ENCODE peak calls at places on chromosomes 16 and 17, in seven cellular contexts. One of them, this sample, is unnamed.

GRCh38 chr17:73532441-73532901 is 111.8 kb downstream of the SDK2 start:
- DNase-seq in stimulated activated naive B cell treated with anti-CD40 and anti-IgM and Interleukin-4, amounts not matched to agents 10 μg/mL and 1 μg/mL and 100 μg/mL, for 72 hours: no peak
- DNase-seq in body of pancreas: no peak
- DNase-seq in neural crest cell: no peak
- DNase-seq in activated T-cell treated with anti-CD3 and anti-CD28 coated beads for 1 hour: no peak
- DNase-seq in pancreas: no peak
- DNase-seq in stimulated activated CD4-positive, alpha-beta T cell treated with anti-CD3 and anti-CD28 coated beads, Interleukin-1b, Interleukin-23, amount 100 ng/mL, for 1 hour: no peak
- DNase-seq in this sample: no peak

GRCh38 chr17:48915459-48916282 is 7.5 kb downstream of the UBE2Z start:
- DNase-seq in stimulated activated naive B cell treated with anti-CD40 and anti-IgM and Interleukin-4, amounts not matched to agents 10 μg/mL and 1 μg/mL and 100 μg/mL, for 72 hours: peak
- DNase-seq in neural crest cell: no peak
- DNase-seq in body of pancreas: peak
- DNase-seq in activated T-cell treated with anti-CD3 and anti-CD28 coated beads for 1 hour: no peak
- DNase-seq in stimulated activated CD4-positive, alpha-beta T cell treated with anti-CD3 and anti-CD28 coated beads, Interleukin-1b, Interleukin-23, amount 100 ng/mL, for 1 hour: no peak
- DNase-seq in pancreas: no peak
- DNase-seq in this sample: no peak

GRCh38 chr17:67245694-67246397 is 850 bp upstream of the HELZ start:
- DNase-seq in neural crest cell: peak
- DNase-seq in stimulated activated naive B cell treated with anti-CD40 and anti-IgM and Interleukin-4, amounts not matched to agents 10 μg/mL and 1 μg/mL and 100 μg/mL, for 72 hours: no peak
- DNase-seq in stimulated activated CD4-positive, alpha-beta T cell treated with anti-CD3 and anti-CD28 coated beads, Interleukin-1b, Interleukin-23, amount 100 ng/mL, for 1 hour: no peak
- DNase-seq in activated T-cell treated with anti-CD3 and anti-CD28 coated beads for 1 hour: peak
- DNase-seq in body of pancreas: peak
- DNase-seq in pancreas: peak
- DNase-seq in this sample: peak

GRCh38 chr17:75064460-75064859 is 17.4 kb downstream of the KCTD2 start:
- DNase-seq in neural crest cell: no peak
- DNase-seq in pancreas: no peak
- DNase-seq in activated T-cell treated with anti-CD3 and anti-CD28 coated beads for 1 hour: no peak
- DNase-seq in stimulated activated naive B cell treated with anti-CD40 and anti-IgM and Interleukin-4, amounts not matched to agents 10 μg/mL and 1 μg/mL and 100 μg/mL, for 72 hours: no peak
- DNase-seq in stimulated activated CD4-positive, alpha-beta T cell treated with anti-CD3 and anti-CD28 coated beads, Interleukin-1b, Interleukin-23, amount 100 ng/mL, for 1 hour: no peak
- DNase-seq in body of pancreas: no peak
- DNase-seq in this sample: no peak

GRCh38 chr17:64016248-64016784 is 4.1 kb downstream of the ICAM2 start:
- DNase-seq in pancreas: no peak
- DNase-seq in stimulated activated CD4-positive, alpha-beta T cell treated with anti-CD3 and anti-CD28 coated beads, Interleukin-1b, Interleukin-23, amount 100 ng/mL, for 1 hour: no peak
- DNase-seq in body of pancreas: no peak
- DNase-seq in neural crest cell: no peak
- DNase-seq in stimulated activated naive B cell treated with anti-CD40 and anti-IgM and Interleukin-4, amounts not matched to agents 10 μg/mL and 1 μg/mL and 100 μg/mL, for 72 hours: no peak
- DNase-seq in activated T-cell treated with anti-CD3 and anti-CD28 coated beads for 1 hour: no peak
- DNase-seq in this sample: peak

GRCh38 chr17:21001111-21001812 is 41.5 kb downstream of the USP22 start:
- DNase-seq in body of pancreas: no peak
- DNase-seq in activated T-cell treated with anti-CD3 and anti-CD28 coated beads for 1 hour: no peak
- DNase-seq in pancreas: no peak
- DNase-seq in neural crest cell: no peak
- DNase-seq in stimulated activated naive B cell treated with anti-CD40 and anti-IgM and Interleukin-4, amounts not matched to agents 10 μg/mL and 1 μg/mL and 100 μg/mL, for 72 hours: no peak
- DNase-seq in stimulated activated CD4-positive, alpha-beta T cell treated with anti-CD3 and anti-CD28 coated beads, Interleukin-1b, Interleukin-23, amount 100 ng/mL, for 1 hour: no peak
- DNase-seq in this sample: no peak

GRCh38 chr17:58710948-58711552 is 18.6 kb downstream of the RAD51C start:
- DNase-seq in body of pancreas: peak
- DNase-seq in neural crest cell: peak
- DNase-seq in stimulated activated naive B cell treated with anti-CD40 and anti-IgM and Interleukin-4, amounts not matched to agents 10 μg/mL and 1 μg/mL and 100 μg/mL, for 72 hours: no peak
- DNase-seq in pancreas: no peak
- DNase-seq in stimulated activated CD4-positive, alpha-beta T cell treated with anti-CD3 and anti-CD28 coated beads, Interleukin-1b, Interleukin-23, amount 100 ng/mL, for 1 hour: no peak
- DNase-seq in activated T-cell treated with anti-CD3 and anti-CD28 coated beads for 1 hour: peak
- DNase-seq in this sample: peak

GRCh38 chr17:80957461-80957941 is 34.1 kb upstream of the CHMP6 start:
- DNase-seq in neural crest cell: no peak
- DNase-seq in stimulated activated naive B cell treated with anti-CD40 and anti-IgM and Interleukin-4, amounts not matched to agents 10 μg/mL and 1 μg/mL and 100 μg/mL, for 72 hours: no peak
- DNase-seq in pancreas: no peak
- DNase-seq in body of pancreas: no peak
- DNase-seq in stimulated activated CD4-positive, alpha-beta T cell treated with anti-CD3 and anti-CD28 coated beads, Interleukin-1b, Interleukin-23, amount 100 ng/mL, for 1 hour: no peak
- DNase-seq in activated T-cell treated with anti-CD3 and anti-CD28 coated beads for 1 hour: no peak
- DNase-seq in this sample: no peak

GRCh38 chr17:9768381-9768934 is 22.9 kb downstream of the DHRS7C start:
- DNase-seq in activated T-cell treated with anti-CD3 and anti-CD28 coated beads for 1 hour: no peak
- DNase-seq in stimulated activated CD4-positive, alpha-beta T cell treated with anti-CD3 and anti-CD28 coated beads, Interleukin-1b, Interleukin-23, amount 100 ng/mL, for 1 hour: no peak
- DNase-seq in stimulated activated naive B cell treated with anti-CD40 and anti-IgM and Interleukin-4, amounts not matched to agents 10 μg/mL and 1 μg/mL and 100 μg/mL, for 72 hours: no peak
- DNase-seq in body of pancreas: no peak
- DNase-seq in neural crest cell: peak
- DNase-seq in pancreas: no peak
- DNase-seq in this sample: no peak

GRCh38 chr17:79188048-79188447 is 113.4 kb downstream of the ENGASE start:
- DNase-seq in stimulated activated naive B cell treated with anti-CD40 and anti-IgM and Interleukin-4, amounts not matched to agents 10 μg/mL and 1 μg/mL and 100 μg/mL, for 72 hours: no peak
- DNase-seq in activated T-cell treated with anti-CD3 and anti-CD28 coated beads for 1 hour: no peak
- DNase-seq in pancreas: no peak
- DNase-seq in neural crest cell: peak
- DNase-seq in stimulated activated CD4-positive, alpha-beta T cell treated with anti-CD3 and anti-CD28 coated beads, Interleukin-1b, Interleukin-23, amount 100 ng/mL, for 1 hour: no peak
- DNase-seq in body of pancreas: peak
- DNase-seq in this sample: peak

GRCh38 chr16:27448531-27449433 is 46.8 kb downstream of the IL21R start:
- DNase-seq in pancreas: no peak
- DNase-seq in stimulated activated naive B cell treated with anti-CD40 and anti-IgM and Interleukin-4, amounts not matched to agents 10 μg/mL and 1 μg/mL and 100 μg/mL, for 72 hours: no peak
- DNase-seq in stimulated activated CD4-positive, alpha-beta T cell treated with anti-CD3 and anti-CD28 coated beads, Interleukin-1b, Interleukin-23, amount 100 ng/mL, for 1 hour: no peak
- DNase-seq in neural crest cell: no peak
- DNase-seq in body of pancreas: no peak
- DNase-seq in activated T-cell treated with anti-CD3 and anti-CD28 coated beads for 1 hour: no peak
- DNase-seq in this sample: no peak

GRCh38 chr17:4230142-4230541 is 33.6 kb downstream of the ANKFY1 start:
- DNase-seq in stimulated activated naive B cell treated with anti-CD40 and anti-IgM and Interleukin-4, amounts not matched to agents 10 μg/mL and 1 μg/mL and 100 μg/mL, for 72 hours: no peak
- DNase-seq in body of pancreas: peak
- DNase-seq in pancreas: no peak
- DNase-seq in neural crest cell: no peak
- DNase-seq in stimulated activated CD4-positive, alpha-beta T cell treated with anti-CD3 and anti-CD28 coated beads, Interleukin-1b, Interleukin-23, amount 100 ng/mL, for 1 hour: no peak
- DNase-seq in activated T-cell treated with anti-CD3 and anti-CD28 coated beads for 1 hour: no peak
- DNase-seq in this sample: no peak

GRCh38 chr17:55264273-55264639 is 504 bp upstream of the HLF start:
- DNase-seq in stimulated activated naive B cell treated with anti-CD40 and anti-IgM and Interleukin-4, amounts not matched to agents 10 μg/mL and 1 μg/mL and 100 μg/mL, for 72 hours: no peak
- DNase-seq in activated T-cell treated with anti-CD3 and anti-CD28 coated beads for 1 hour: no peak
- DNase-seq in neural crest cell: no peak
- DNase-seq in stimulated activated CD4-positive, alpha-beta T cell treated with anti-CD3 and anti-CD28 coated beads, Interleukin-1b, Interleukin-23, amount 100 ng/mL, for 1 hour: no peak
- DNase-seq in pancreas: no peak
- DNase-seq in body of pancreas: no peak
- DNase-seq in this sample: no peak

GRCh38 chr17:19744922-19745757 is 3.0 kb downstream of the ALDH3A1 start:
- DNase-seq in pancreas: peak
- DNase-seq in stimulated activated naive B cell treated with anti-CD40 and anti-IgM and Interleukin-4, amounts not matched to agents 10 μg/mL and 1 μg/mL and 100 μg/mL, for 72 hours: peak
- DNase-seq in activated T-cell treated with anti-CD3 and anti-CD28 coated beads for 1 hour: peak
- DNase-seq in body of pancreas: peak
- DNase-seq in neural crest cell: peak
- DNase-seq in stimulated activated CD4-positive, alpha-beta T cell treated with anti-CD3 and anti-CD28 coated beads, Interleukin-1b, Interleukin-23, amount 100 ng/mL, for 1 hour: peak
- DNase-seq in this sample: peak

GRCh38 chr17:75406222-75406615 is 741 bp upstream of the GRB2 start:
- DNase-seq in neural crest cell: no peak
- DNase-seq in body of pancreas: no peak
- DNase-seq in stimulated activated naive B cell treated with anti-CD40 and anti-IgM and Interleukin-4, amounts not matched to agents 10 μg/mL and 1 μg/mL and 100 μg/mL, for 72 hours: no peak
- DNase-seq in pancreas: no peak
- DNase-seq in stimulated activated CD4-positive, alpha-beta T cell treated with anti-CD3 and anti-CD28 coated beads, Interleukin-1b, Interleukin-23, amount 100 ng/mL, for 1 hour: no peak
- DNase-seq in activated T-cell treated with anti-CD3 and anti-CD28 coated beads for 1 hour: no peak
- DNase-seq in this sample: no peak

GRCh38 chr16:57268804-57269800 is 15.4 kb downstream of the PLLP start:
- DNase-seq in activated T-cell treated with anti-CD3 and anti-CD28 coated beads for 1 hour: no peak
- DNase-seq in stimulated activated naive B cell treated with anti-CD40 and anti-IgM and Interleukin-4, amounts not matched to agents 10 μg/mL and 1 μg/mL and 100 μg/mL, for 72 hours: no peak
- DNase-seq in pancreas: peak
- DNase-seq in stimulated activated CD4-positive, alpha-beta T cell treated with anti-CD3 and anti-CD28 coated beads, Interleukin-1b, Interleukin-23, amount 100 ng/mL, for 1 hour: no peak
- DNase-seq in neural crest cell: no peak
- DNase-seq in body of pancreas: peak
- DNase-seq in this sample: no peak

GRCh38 chr17:52517176-52517575 is 358.7 kb upstream of the CA10 start:
- DNase-seq in stimulated activated naive B cell treated with anti-CD40 and anti-IgM and Interleukin-4, amounts not matched to agents 10 μg/mL and 1 μg/mL and 100 μg/mL, for 72 hours: no peak
- DNase-seq in neural crest cell: no peak
- DNase-seq in body of pancreas: no peak
- DNase-seq in activated T-cell treated with anti-CD3 and anti-CD28 coated beads for 1 hour: no peak
- DNase-seq in stimulated activated CD4-positive, alpha-beta T cell treated with anti-CD3 and anti-CD28 coated beads, Interleukin-1b, Interleukin-23, amount 100 ng/mL, for 1 hour: no peak
- DNase-seq in pancreas: no peak
- DNase-seq in this sample: no peak

GRCh38 chr17:37100231-37100630 is 151.5 kb downstream of the AATF start:
- DNase-seq in activated T-cell treated with anti-CD3 and anti-CD28 coated beads for 1 hour: no peak
- DNase-seq in stimulated activated CD4-positive, alpha-beta T cell treated with anti-CD3 and anti-CD28 coated beads, Interleukin-1b, Interleukin-23, amount 100 ng/mL, for 1 hour: no peak
- DNase-seq in stimulated activated naive B cell treated with anti-CD40 and anti-IgM and Interleukin-4, amounts not matched to agents 10 μg/mL and 1 μg/mL and 100 μg/mL, for 72 hours: no peak
- DNase-seq in pancreas: no peak
- DNase-seq in body of pancreas: no peak
- DNase-seq in neural crest cell: no peak
- DNase-seq in this sample: no peak

GRCh38 chr17:18860161-18860972 is 2.4 kb downstream of the PRPSAP2 start:
- DNase-seq in stimulated activated CD4-positive, alpha-beta T cell treated with anti-CD3 and anti-CD28 coated beads, Interleukin-1b, Interleukin-23, amount 100 ng/mL, for 1 hour: no peak
- DNase-seq in stimulated activated naive B cell treated with anti-CD40 and anti-IgM and Interleukin-4, amounts not matched to agents 10 μg/mL and 1 μg/mL and 100 μg/mL, for 72 hours: peak
- DNase-seq in neural crest cell: no peak
- DNase-seq in activated T-cell treated with anti-CD3 and anti-CD28 coated beads for 1 hour: no peak
- DNase-seq in pancreas: no peak
- DNase-seq in body of pancreas: no peak
- DNase-seq in this sample: no peak

GRCh38 chr17:63843387-63844292 is 1.2 kb upstream of the SMARCD2 start:
- DNase-seq in stimulated activated CD4-positive, alpha-beta T cell treated with anti-CD3 and anti-CD28 coated beads, Interleukin-1b, Interleukin-23, amount 100 ng/mL, for 1 hour: no peak
- DNase-seq in body of pancreas: peak
- DNase-seq in neural crest cell: no peak
- DNase-seq in pancreas: no peak
- DNase-seq in activated T-cell treated with anti-CD3 and anti-CD28 coated beads for 1 hour: no peak
- DNase-seq in stimulated activated naive B cell treated with anti-CD40 and anti-IgM and Interleukin-4, amounts not matched to agents 10 μg/mL and 1 μg/mL and 100 μg/mL, for 72 hours: peak
- DNase-seq in this sample: no peak

GRCh38 chr17:63699638-63700527 is at the start of gene LIMD2:
- DNase-seq in neural crest cell: peak
- DNase-seq in activated T-cell treated with anti-CD3 and anti-CD28 coated beads for 1 hour: peak
- DNase-seq in body of pancreas: peak
- DNase-seq in pancreas: peak
- DNase-seq in stimulated activated CD4-positive, alpha-beta T cell treated with anti-CD3 and anti-CD28 coated beads, Interleukin-1b, Interleukin-23, amount 100 ng/mL, for 1 hour: peak
- DNase-seq in stimulated activated naive B cell treated with anti-CD40 and anti-IgM and Interleukin-4, amounts not matched to agents 10 μg/mL and 1 μg/mL and 100 μg/mL, for 72 hours: peak
- DNase-seq in this sample: peak

GRCh38 chr17:51527230-51527982 is 267.1 kb downstream of the UTP18 start:
- DNase-seq in stimulated activated CD4-positive, alpha-beta T cell treated with anti-CD3 and anti-CD28 coated beads, Interleukin-1b, Interleukin-23, amount 100 ng/mL, for 1 hour: no peak
- DNase-seq in stimulated activated naive B cell treated with anti-CD40 and anti-IgM and Interleukin-4, amounts not matched to agents 10 μg/mL and 1 μg/mL and 100 μg/mL, for 72 hours: no peak
- DNase-seq in pancreas: no peak
- DNase-seq in body of pancreas: no peak
- DNase-seq in activated T-cell treated with anti-CD3 and anti-CD28 coated beads for 1 hour: no peak
- DNase-seq in neural crest cell: no peak
- DNase-seq in this sample: no peak

GRCh38 chr16:65413861-65414260 is 292.0 kb upstream of the CDH11 start:
- DNase-seq in activated T-cell treated with anti-CD3 and anti-CD28 coated beads for 1 hour: no peak
- DNase-seq in neural crest cell: no peak
- DNase-seq in body of pancreas: no peak
- DNase-seq in stimulated activated naive B cell treated with anti-CD40 and anti-IgM and Interleukin-4, amounts not matched to agents 10 μg/mL and 1 μg/mL and 100 μg/mL, for 72 hours: no peak
- DNase-seq in pancreas: no peak
- DNase-seq in stimulated activated CD4-positive, alpha-beta T cell treated with anti-CD3 and anti-CD28 coated beads, Interleukin-1b, Interleukin-23, amount 100 ng/mL, for 1 hour: no peak
- DNase-seq in this sample: no peak

GRCh38 chr16:60392380-60392779 is 1643.9 kb downstream of the CDH8 start:
- DNase-seq in activated T-cell treated with anti-CD3 and anti-CD28 coated beads for 1 hour: no peak
- DNase-seq in body of pancreas: no peak
- DNase-seq in neural crest cell: no peak
- DNase-seq in stimulated activated CD4-positive, alpha-beta T cell treated with anti-CD3 and anti-CD28 coated beads, Interleukin-1b, Interleukin-23, amount 100 ng/mL, for 1 hour: no peak
- DNase-seq in stimulated activated naive B cell treated with anti-CD40 and anti-IgM and Interleukin-4, amounts not matched to agents 10 μg/mL and 1 μg/mL and 100 μg/mL, for 72 hours: no peak
- DNase-seq in pancreas: no peak
- DNase-seq in this sample: no peak